ENCODE peak calls at places on chromosomes 7 and 10, in seven cellular contexts. One of them, this sample, is unnamed. For H3K36me3, the result is how much of the 10 kb centered on the place peaks cover.

GRCh38 chr7:142063551-142064442 is 47.7 kb upstream of the MGAM2 start:
- DNase-seq in HCT116: no peak
- DNase-seq in GM12878: no peak
- DNase-seq in SK-N-SH: no peak
- DNase-seq in endothelial cell of umbilical vein: no peak
- DNase-seq in K562: no peak
- DNase-seq in HepG2: no peak
- DNase-seq in this sample: no peak

GRCh38 chr10:114576132-114576487 is 82.0 kb downstream of the ABLIM1 start:
- DNase-seq in K562: no peak
- DNase-seq in HepG2: no peak
- DNase-seq in endothelial cell of umbilical vein: no peak
- DNase-seq in SK-N-SH: no peak
- DNase-seq in HCT116: no peak
- DNase-seq in GM12878: no peak
- DNase-seq in this sample: no peak

GRCh38 chr7:15921576-15921975 is 235.1 kb upstream of the MEOX2 start:
- DNase-seq in HCT116: no peak
- DNase-seq in GM12878: no peak
- DNase-seq in endothelial cell of umbilical vein: peak
- DNase-seq in K562: no peak
- DNase-seq in HepG2: no peak
- DNase-seq in SK-N-SH: no peak
- DNase-seq in this sample: no peak

GRCh38 chr10:125064681-125065492 is 95.5 kb downstream of the CTBP2 start:
- DNase-seq in K562: no peak
- DNase-seq in HCT116: peak
- DNase-seq in GM12878: peak
- DNase-seq in endothelial cell of umbilical vein: no peak
- DNase-seq in HepG2: no peak
- DNase-seq in SK-N-SH: no peak
- DNase-seq in this sample: no peak

GRCh38 chr10:118405933-118406332 is 63.8 kb upstream of the FAM204A start:
- DNase-seq in HepG2: no peak
- DNase-seq in SK-N-SH: no peak
- DNase-seq in K562: no peak
- DNase-seq in endothelial cell of umbilical vein: peak
- DNase-seq in GM12878: no peak
- DNase-seq in HCT116: no peak
- DNase-seq in this sample: peak

GRCh38 chr10:86062647-86063145 is 303.9 kb downstream of the GRID1 start:
- DNase-seq in HCT116: no peak
- DNase-seq in endothelial cell of umbilical vein: no peak
- DNase-seq in HepG2: no peak
- DNase-seq in K562: no peak
- DNase-seq in GM12878: no peak
- DNase-seq in SK-N-SH: no peak
- DNase-seq in this sample: no peak

GRCh38 chr10:132193907-132194552 is 7.3 kb downstream of the DPYSL4 start:
- DNase-seq in SK-N-SH: no peak
- DNase-seq in HepG2: peak
- DNase-seq in K562: peak
- DNase-seq in endothelial cell of umbilical vein: no peak
- DNase-seq in HCT116: no peak
- DNase-seq in GM12878: no peak
- DNase-seq in this sample: no peak

GRCh38 chr7:157691521-157692155 is 354.8 kb downstream of the DNAJB6 start:
- DNase-seq in endothelial cell of umbilical vein: peak
- DNase-seq in GM12878: no peak
- DNase-seq in K562: no peak
- DNase-seq in HCT116: no peak
- DNase-seq in HepG2: no peak
- DNase-seq in SK-N-SH: peak
- DNase-seq in this sample: no peak

GRCh38 chr7:24827589-24827988 is 70.3 kb upstream of the GSDME start:
- DNase-seq in K562: no peak
- DNase-seq in HepG2: no peak
- DNase-seq in GM12878: no peak
- DNase-seq in endothelial cell of umbilical vein: no peak
- DNase-seq in SK-N-SH: no peak
- DNase-seq in HCT116: no peak
- DNase-seq in this sample: no peak

GRCh38 chr10:124944982-124945381 is 3.1 kb downstream of the ZRANB1 start:
- DNase-seq in HCT116: no peak
- DNase-seq in SK-N-SH: no peak
- DNase-seq in HepG2: no peak
- DNase-seq in GM12878: no peak
- DNase-seq in K562: no peak
- DNase-seq in endothelial cell of umbilical vein: no peak
- DNase-seq in this sample: no peak

GRCh38 chr10:9137368-9137767 is 1082.9 kb downstream of the GATA3 start:
- DNase-seq in HepG2: no peak
- DNase-seq in HCT116: no peak
- DNase-seq in endothelial cell of umbilical vein: no peak
- DNase-seq in SK-N-SH: no peak
- DNase-seq in GM12878: no peak
- DNase-seq in K562: no peak
- DNase-seq in this sample: no peak

GRCh38 chr7:91846436-91846835 is 34.1 kb downstream of the MTERF1 start:
- DNase-seq in SK-N-SH: no peak
- DNase-seq in K562: no peak
- DNase-seq in GM12878: no peak
- DNase-seq in HCT116: no peak
- DNase-seq in endothelial cell of umbilical vein: no peak
- DNase-seq in HepG2: no peak
- DNase-seq in this sample: no peak

GRCh38 chr7:134545379-134545778 is 3.5 kb upstream of the AKR1B15 start:
- DNase-seq in HepG2: no peak
- DNase-seq in GM12878: no peak
- DNase-seq in endothelial cell of umbilical vein: no peak
- DNase-seq in HCT116: no peak
- DNase-seq in SK-N-SH: no peak
- DNase-seq in K562: no peak
- DNase-seq in this sample: no peak

GRCh38 chr7:99296471-99296870 is 23.8 kb downstream of the MYH16 start:
- DNase-seq in HepG2: no peak
- DNase-seq in SK-N-SH: no peak
- DNase-seq in HCT116: no peak
- DNase-seq in K562: no peak
- DNase-seq in endothelial cell of umbilical vein: no peak
- DNase-seq in GM12878: no peak
- DNase-seq in this sample: no peak

GRCh38 chr7:148334959-148335577 is 255.5 kb upstream of the C7orf33 start:
- DNase-seq in HepG2: no peak
- DNase-seq in K562: no peak
- DNase-seq in GM12878: no peak
- DNase-seq in endothelial cell of umbilical vein: no peak
- DNase-seq in SK-N-SH: no peak
- DNase-seq in HCT116: no peak
- DNase-seq in this sample: peak

GRCh38 chr7:44277851-44278250 is 47.5 kb downstream of the CAMK2B start:
- DNase-seq in SK-N-SH: peak
- DNase-seq in HCT116: no peak
- DNase-seq in K562: no peak
- DNase-seq in HepG2: no peak
- DNase-seq in endothelial cell of umbilical vein: no peak
- DNase-seq in GM12878: no peak
- DNase-seq in this sample: no peak

GRCh38 chr7:157693071-157693520 is 356.3 kb downstream of the DNAJB6 start:
- DNase-seq in GM12878: no peak
- DNase-seq in HepG2: no peak
- DNase-seq in K562: no peak
- DNase-seq in endothelial cell of umbilical vein: no peak
- DNase-seq in SK-N-SH: peak
- DNase-seq in HCT116: no peak
- DNase-seq in this sample: no peak

GRCh38 chr10:71696635-71697326 is 22.8 kb downstream of the C10orf105 start:
- DNase-seq in endothelial cell of umbilical vein: peak
- DNase-seq in HepG2: peak
- DNase-seq in SK-N-SH: peak
- DNase-seq in GM12878: no peak
- DNase-seq in HCT116: no peak
- DNase-seq in K562: peak
- DNase-seq in this sample: no peak

GRCh38 chr10:59831658-59832503 is 74.5 kb downstream of the CCDC6 start:
- DNase-seq in SK-N-SH: no peak
- DNase-seq in HepG2: no peak
- DNase-seq in GM12878: no peak
- DNase-seq in HCT116: no peak
- DNase-seq in K562: no peak
- DNase-seq in endothelial cell of umbilical vein: peak
- DNase-seq in this sample: no peak

GRCh38 chr7:145909956-145910611 is 206.5 kb upstream of the CNTNAP2 start:
- DNase-seq in HCT116: no peak
- DNase-seq in K562: no peak
- DNase-seq in endothelial cell of umbilical vein: no peak
- DNase-seq in SK-N-SH: no peak
- DNase-seq in HepG2: no peak
- DNase-seq in GM12878: no peak
- DNase-seq in this sample: peak

GRCh38 chr7:10939237-10939910 is 34.3 kb upstream of the PHF14 start:
- DNase-seq in SK-N-SH: no peak
- DNase-seq in HepG2: no peak
- DNase-seq in endothelial cell of umbilical vein: no peak
- DNase-seq in HCT116: no peak
- DNase-seq in GM12878: no peak
- DNase-seq in K562: no peak
- DNase-seq in this sample: no peak

GRCh38 chr7:108211382-108212201 is 81.4 kb upstream of the LAMB4 start:
- DNase-seq in HepG2: peak
- DNase-seq in K562: peak
- DNase-seq in SK-N-SH: no peak
- DNase-seq in GM12878: peak
- DNase-seq in endothelial cell of umbilical vein: peak
- DNase-seq in HCT116: peak
- DNase-seq in this sample: no peak

GRCh38 chr7:106417273-106417902 is 132.6 kb upstream of the NAMPT start:
- DNase-seq in HCT116: no peak
- DNase-seq in HepG2: no peak
- DNase-seq in SK-N-SH: no peak
- DNase-seq in K562: no peak
- DNase-seq in endothelial cell of umbilical vein: peak
- DNase-seq in GM12878: no peak
- DNase-seq in this sample: no peak

GRCh38 chr10:133289761-133290160 is 13.1 kb upstream of the ADAM8 start:
- DNase-seq in HepG2: no peak
- DNase-seq in HCT116: no peak
- DNase-seq in SK-N-SH: no peak
- DNase-seq in K562: no peak
- DNase-seq in endothelial cell of umbilical vein: no peak
- DNase-seq in GM12878: no peak
- DNase-seq in this sample: no peak
- H3K36me3 ChIP-seq in HepG2: half or more
- H3K36me3 ChIP-seq in HCT116: under half
- H3K36me3 ChIP-seq in SK-N-SH: under half
- H3K36me3 ChIP-seq in K562: half or more
- H3K36me3 ChIP-seq in endothelial cell of umbilical vein: under half
- H3K36me3 ChIP-seq in GM12878: under half
- H3K36me3 ChIP-seq in this sample: under half

GRCh38 chr7:26658080-26658697 is 206.2 kb downstream of the SKAP2 start:
- DNase-seq in SK-N-SH: no peak
- DNase-seq in GM12878: no peak
- DNase-seq in K562: no peak
- DNase-seq in endothelial cell of umbilical vein: no peak
- DNase-seq in HCT116: no peak
- DNase-seq in HepG2: no peak
- DNase-seq in this sample: no peak
- H3K9ac ChIP-seq in SK-N-SH: no peak
- H3K9ac ChIP-seq in GM12878: no peak
- H3K9ac ChIP-seq in K562: no peak
- H3K9ac ChIP-seq in endothelial cell of umbilical vein: no peak
- H3K9ac ChIP-seq in HCT116: no peak
- H3K9ac ChIP-seq in HepG2: no peak
- H3K9ac ChIP-seq in this sample: no peak

DNA sequence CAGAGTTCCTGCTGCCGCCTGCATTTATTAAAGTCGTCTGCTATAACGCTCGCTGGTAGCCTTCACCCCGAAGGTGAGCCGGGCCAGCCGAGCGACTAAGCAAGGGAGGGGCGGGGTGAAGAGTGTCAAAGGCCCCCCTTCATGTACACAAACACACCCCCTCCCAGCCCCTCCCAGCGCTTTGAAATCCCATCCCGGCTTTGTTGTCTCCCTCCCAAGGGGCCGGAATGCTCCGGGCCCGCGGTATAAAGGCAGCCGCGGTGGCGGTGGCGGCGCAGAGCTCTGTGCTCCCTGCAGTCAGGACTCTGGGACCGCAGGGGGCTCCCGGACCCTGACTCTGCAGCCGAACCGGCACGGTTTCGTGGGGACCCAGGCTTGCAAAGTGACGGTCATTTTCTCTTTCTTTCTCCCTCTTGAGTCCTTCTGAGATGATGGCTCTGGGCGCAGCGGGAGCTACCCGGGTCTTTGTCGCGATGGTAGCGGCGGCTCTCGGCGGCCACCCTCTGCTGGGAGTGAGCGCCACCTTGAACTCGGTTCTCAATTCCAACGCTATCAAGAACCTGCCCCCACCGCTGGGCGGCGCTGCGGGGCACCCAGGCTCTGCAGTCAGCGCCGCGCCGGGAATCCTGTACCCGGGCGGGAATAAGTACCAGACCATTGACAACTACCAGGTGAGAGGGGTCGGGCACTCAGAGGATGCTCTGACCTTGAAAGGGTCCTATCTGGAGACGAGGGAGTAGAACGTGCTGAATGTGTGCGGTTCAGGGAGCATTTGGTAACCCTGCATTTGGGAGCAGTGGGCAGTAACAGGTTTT is at the start of gene DKK1:
- DNase-seq in SK-N-SH: peak
- DNase-seq in K562: peak
- DNase-seq in GM12878: no peak
- DNase-seq in endothelial cell of umbilical vein: peak
- DNase-seq in HepG2: peak
- DNase-seq in HCT116: peak
- DNase-seq in this sample: no peak
- TF ChIP-seq POLR2AphosphoS5 in SK-N-SH: peak
- TF ChIP-seq POLR2AphosphoS5 in K562: no peak
- TF ChIP-seq POLR2AphosphoS5 in GM12878: no peak
- TF ChIP-seq POLR2AphosphoS5 in endothelial cell of umbilical vein: peak
- TF ChIP-seq POLR2AphosphoS5 in HepG2: peak
- TF ChIP-seq POLR2AphosphoS5 in HCT116: peak
- TF ChIP-seq POLR2AphosphoS5 in this sample: no peak

DNA sequence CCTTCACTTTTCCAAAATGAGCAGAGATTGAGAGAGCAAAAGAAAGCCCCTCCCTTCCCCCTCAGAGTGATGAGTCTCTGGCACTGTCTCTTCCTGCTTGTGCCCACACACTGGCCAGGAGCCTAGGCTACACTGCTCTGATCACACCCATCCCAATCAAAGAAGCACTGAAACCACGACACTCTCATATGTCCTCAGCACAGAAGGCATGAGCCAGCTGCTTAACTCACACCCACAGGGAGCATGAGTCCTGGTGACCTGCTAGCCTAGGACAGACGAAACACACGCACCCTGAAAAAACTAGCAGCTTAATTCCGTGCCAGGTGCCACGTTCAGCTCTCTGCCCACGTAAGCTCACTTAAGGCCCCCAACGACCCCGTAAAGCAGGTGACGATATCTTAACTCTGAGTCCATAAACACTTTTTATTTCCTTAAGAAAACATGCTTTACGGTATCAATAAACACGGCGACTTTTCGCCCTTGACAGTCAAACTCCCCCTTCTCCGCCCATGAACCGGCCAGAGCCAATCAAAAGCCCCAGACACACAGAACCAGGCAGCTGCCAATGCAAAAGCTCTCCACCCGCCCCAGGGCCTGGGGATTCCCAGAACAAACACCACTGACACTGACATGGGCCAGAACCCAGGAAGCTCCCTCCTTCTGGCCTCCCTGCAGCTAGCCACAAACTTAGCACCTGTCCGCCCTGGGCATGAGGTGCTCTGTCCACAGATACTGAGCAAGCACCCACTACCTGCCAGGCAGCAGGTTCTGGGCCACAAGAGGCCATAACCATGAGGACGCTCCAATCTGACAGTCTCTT is 69.0 kb downstream of the TNRC18 start:
- DNase-seq in HepG2: no peak
- DNase-seq in HCT116: no peak
- DNase-seq in SK-N-SH: peak
- DNase-seq in K562: no peak
- DNase-seq in endothelial cell of umbilical vein: no peak
- DNase-seq in GM12878: no peak
- DNase-seq in this sample: no peak
- H3K36me3 ChIP-seq in HepG2: half or more
- H3K36me3 ChIP-seq in HCT116: under half
- H3K36me3 ChIP-seq in SK-N-SH: half or more
- H3K36me3 ChIP-seq in K562: under half
- H3K36me3 ChIP-seq in endothelial cell of umbilical vein: under half
- H3K36me3 ChIP-seq in GM12878: under half
- H3K36me3 ChIP-seq in this sample: half or more

This sample was measured in SK-N-MC.